ENCODE peak calls at places on chromosomes 12 and 14, in ten cellular contexts. N is A549, M is GM12878, E is suprapubic skin, Q is ovary, Y is esophagus muscularis mucosa, S is stomach, H is H1, W is tibial nerve, G is K562. A is an unnamed sample.

GRCh38 chr12:84455598-84455997 is 457.0 kb downstream of the SLC6A15 start:
- DNase-seq in Y (no peak), M (no peak), S (no peak), Q (no peak), E (no peak), N (no peak), G (no peak), W (no peak), H (no peak), A (no peak)

GRCh38 chr12:31246470-31246850 is 79.5 kb downstream of the SINHCAF start:
- DNase-seq in S (no peak), E (no peak), H (no peak), W (no peak), Q (no peak), Y (peak), N (no peak), G (no peak), M (no peak), A (no peak)

GRCh38 chr14:36570065-36570464 is 12.3 kb downstream of the NKX2-8 start:
- DNase-seq in M (no peak), S (no peak), H (no peak), E (no peak), W (no peak), G (no peak), Y (no peak), N (no peak), Q (no peak), A (no peak)

GRCh38 chr12:85804663-85805062 is 31.5 kb downstream of the RASSF9 start:
- DNase-seq in E (no peak), Y (no peak), H (no peak), W (no peak), N (no peak), Q (no peak), M (no peak), G (no peak), S (no peak), A (no peak)

GRCh38 chr12:56001446-56002100 is 4.5 kb downstream of the SUOX start:
- DNase-seq in M (no peak), W (no peak), H (no peak), G (no peak), Y (no peak), E (no peak), S (no peak), Q (no peak), N (no peak), A (no peak)

GRCh38 chr12:53049582-53050318 is at the start of gene TNS2:
- DNase-seq in M (no peak), W (peak), Q (peak), H (no peak), Y (peak), N (no peak), G (peak), S (peak), E (peak), A (peak)

GRCh38 chr12:3122841-3123678 is 45.9 kb downstream of the TSPAN9 start:
- DNase-seq in S (no peak), H (no peak), G (no peak), W (no peak), N (no peak), M (no peak), Q (no peak), Y (no peak), E (no peak), A (no peak)

GRCh38 chr12:106747973-106748436 is 26.5 kb upstream of the RIC8B start:
- DNase-seq in W (no peak), M (no peak), G (no peak), H (no peak), S (no peak), Y (no peak), N (no peak), E (no peak), Q (no peak), A (no peak)

GRCh38 chr12:79687711-79688270 is 3.0 kb downstream of the PAWR start:
- DNase-seq in S (no peak), Y (no peak), M (no peak), E (no peak), N (no peak), Q (no peak), H (no peak), G (no peak), W (no peak), A (no peak)

GRCh38 chr12:124422142-124422569 is 127.3 kb downstream of the RFLNA start:
- DNase-seq in H (no peak), Q (peak), Y (no peak), W (no peak), M (no peak), N (peak), E (no peak), S (peak), G (peak), A (no peak)

GRCh38 chr14:68282479-68283377 is 463.1 kb downstream of the RAD51B start:
- DNase-seq in N (no peak), M (peak), Y (no peak), W (no peak), E (no peak), G (no peak), S (no peak), Q (no peak), H (no peak), A (no peak)

GRCh38 chr14:68285421-68286179 is 466.0 kb downstream of the RAD51B start:
- DNase-seq in S (no peak), N (no peak), H (no peak), G (no peak), W (no peak), M (peak), Y (no peak), E (no peak), Q (no peak), A (no peak)

GRCh38 chr14:68284333-68284732 is 464.8 kb downstream of the RAD51B start:
- DNase-seq in E (no peak), H (no peak), N (no peak), M (no peak), W (no peak), Y (no peak), Q (no peak), S (no peak), G (no peak), A (no peak)

GRCh38 chr14:68284834-68285233 is 465.3 kb downstream of the RAD51B start:
- DNase-seq in N (no peak), S (no peak), M (peak), W (no peak), Y (no peak), H (no peak), E (no peak), Q (no peak), G (no peak), A (no peak)

GRCh38 chr14:68283378-68284123 is 464.0 kb downstream of the RAD51B start:
- DNase-seq in S (no peak), W (no peak), Y (no peak), Q (peak), N (no peak), H (no peak), E (peak), G (no peak), M (peak), A (no peak)
- H3K4me3 ChIP-seq in S (no peak), W (no peak), Y (no peak), Q (no peak), N (no peak), H (no peak), E (no peak), G (no peak), M (no peak), A (no peak)

DNA sequence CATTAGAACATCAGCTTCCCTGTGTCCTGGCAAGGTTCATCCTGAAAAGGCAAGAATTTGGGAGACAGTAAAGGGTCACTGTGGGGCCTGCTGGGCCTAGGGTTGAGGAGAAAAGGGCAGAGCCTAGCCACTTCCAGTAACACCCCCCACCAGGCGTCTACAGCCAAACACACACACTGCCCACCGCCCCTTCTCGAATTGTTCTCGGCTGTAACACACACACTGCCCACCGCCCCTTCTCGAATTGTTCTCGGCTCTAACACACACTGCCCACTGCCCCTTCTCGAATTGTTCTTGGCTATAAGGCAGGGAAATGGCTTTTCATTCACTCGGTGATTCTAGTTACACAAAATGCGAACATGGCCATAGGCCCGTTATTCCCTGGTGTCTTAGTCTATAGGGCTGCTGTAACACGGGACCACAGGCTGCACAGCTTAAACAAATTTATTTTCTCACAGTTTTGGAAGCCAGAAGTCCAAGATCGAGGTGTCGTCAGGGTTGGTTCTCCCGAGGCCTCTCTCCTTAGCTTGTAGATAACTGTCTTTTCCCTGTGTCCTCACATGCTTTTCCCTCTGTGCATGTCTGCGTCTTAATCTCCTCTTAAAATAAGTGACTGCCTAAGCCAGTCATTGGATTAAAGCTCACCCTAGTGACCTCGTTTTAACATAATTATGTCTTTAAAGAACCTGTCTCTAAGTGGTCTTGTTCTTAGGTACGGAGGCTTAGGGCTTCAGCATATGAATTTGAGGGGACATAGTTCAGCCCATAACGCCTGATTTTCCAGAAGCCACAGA is 171.0 kb downstream of the ADGRD1 start:
- DNase-seq in Y (no peak), Q (no peak), M (no peak), W (no peak), N (no peak), E (peak), G (no peak), S (no peak), H (no peak), A (peak)
- TF ChIP-seq EP300 in Y (no peak), Q (no peak), M (no peak), W (no peak), N (no peak), E (no peak), G (no peak), S (no peak), H (no peak), A (no peak)

GRCh38 chr14:21191809-21192446 is 36.1 kb upstream of the OR5AU1 start:
- DNase-seq in G (peak), M (no peak), N (peak), W (peak), Q (peak), E (peak), Y (no peak), H (peak), S (peak), A (peak)
- H3K4me3 ChIP-seq in G (peak), M (peak), N (peak), W (peak), Q (peak), E (peak), Y (peak), H (no peak), S (peak), A (peak)

GRCh38 chr14:68157971-68158371 is 338.4 kb downstream of the RAD51B start:
- DNase-seq in Q (no peak), Y (no peak), G (no peak), H (no peak), M (no peak), N (no peak), W (no peak), S (no peak), E (no peak), A (no peak)
- TF ChIP-seq EP300 in Q (no peak), Y (no peak), G (no peak), H (no peak), M (no peak), N (no peak), W (no peak), S (no peak), E (no peak), A (no peak)

GRCh38 chr12:29159690-29160089 is 10.6 kb downstream of the FAR2 start:
- DNase-seq in E (no peak), H (no peak), W (no peak), N (no peak), S (no peak), Q (no peak), Y (no peak), G (no peak), M (no peak), A (no peak)
- H3K4me3 ChIP-seq in E (no peak), H (no peak), W (no peak), N (no peak), S (no peak), Q (no peak), Y (no peak), G (no peak), M (no peak), A (no peak)

A was measured in sigmoid colon.